ENCODE peak calls at places on chromosome 12, in six cellular contexts. X is lung, J is thoracic aorta, T is tibial artery, H is cardiac muscle cell, G is OCI-LY7. N is an unnamed sample.

GRCh38 chr12:109567967-109568366 is 5.3 kb downstream of the MMAB start:
- DNase-seq in G (no peak), T (no peak), X (no peak), H (no peak), J (no peak), N (no peak)

GRCh38 chr12:42525444-42525843 is 64.1 kb downstream of the PRICKLE1 start:
- DNase-seq in H (no peak), G (no peak), J (no peak), X (no peak), T (no peak), N (no peak)

GRCh38 chr12:129901256-129901655 is 2.6 kb downstream of the TMEM132D start:
- DNase-seq in G (no peak), J (no peak), T (no peak), X (no peak), H (no peak), N (no peak)

GRCh38 chr12:42759622-42760273 is 170.2 kb upstream of the PRICKLE1 start:
- DNase-seq in X (peak; percentile 59), T (peak; percentile 84), G (no peak), H (peak; percentile 93), J (peak; percentile 5), N (no peak)

GRCh38 chr12:78918221-78918620 is 53.6 kb downstream of the SYT1 start:
- DNase-seq in X (no peak), T (no peak), G (no peak), J (no peak), H (no peak), N (peak; percentile 76)

GRCh38 chr12:75910452-75910722 is 121.2 kb downstream of the PHLDA1 start:
- DNase-seq in G (no peak), T (no peak), X (no peak), H (no peak), J (no peak), N (no peak)

GRCh38 chr12:93762059-93762719 is 85.0 kb downstream of the CRADD start:
- DNase-seq in G (no peak), H (peak; percentile 56), X (no peak), T (no peak), J (no peak), N (no peak)

GRCh38 chr12:99495797-99496196 is 151.8 kb upstream of the GARIN6 start:
- DNase-seq in H (no peak), J (no peak), G (no peak), T (no peak), X (no peak), N (no peak)

GRCh38 chr12:94026566-94026965 is 121.8 kb upstream of the PLXNC1 start:
- DNase-seq in X (no peak), T (no peak), J (no peak), G (no peak), H (no peak), N (no peak)

GRCh38 chr12:95545731-95546490 is 5.4 kb downstream of the USP44 start:
- DNase-seq in H (no peak), J (no peak), T (no peak), X (no peak), G (no peak), N (no peak)
- H3K4me3 ChIP-seq in H (no peak overlapping the region), J (no peak overlapping the region), T (no peak overlapping the region), X (no peak overlapping the region), G (no peak overlapping the region), N (no peak overlapping the region)

GRCh38 chr12:132284071-132284492 is 45.3 kb downstream of the GALNT9 start:
- DNase-seq in T (no peak), X (no peak), G (peak; percentile 4), H (peak; percentile 54), J (no peak), N (no peak)
- TF ChIP-seq CTCF in T (no peak), X (no peak), G (peak; percentile 63), H (peak; percentile 61), J (no peak), N (peak; percentile 13)

GRCh38 chr12:96221391-96221790 is 27.2 kb downstream of the ELK3 start:
- DNase-seq in J (no peak), H (no peak), G (no peak), X (no peak), T (no peak), N (no peak)
- H3K4me1 ChIP-seq in J (peaks cover 7% of the 10 kb centered on the region), H (peaks cover 27% of the 10 kb centered on the region), G (no peaks in the 10 kb centered on the region), X (peaks cover 10% of the 10 kb centered on the region), T (peaks cover 6% of the 10 kb centered on the region), N (peaks cover 13% of the 10 kb centered on the region)

GRCh38 chr12:69022674-69023073 is 89.7 kb upstream of the CPM start:
- DNase-seq in T (no peak), G (no peak), X (no peak), H (no peak), J (no peak), N (no peak)

GRCh38 chr12:69023840-69024239 is 90.9 kb upstream of the CPM start:
- DNase-seq in G (no peak), J (no peak), H (no peak), T (no peak), X (no peak), N (no peak)

GRCh38 chr12:69024907-69025306 is 91.9 kb upstream of the CPM start:
- DNase-seq in H (no peak), X (no peak), J (no peak), G (no peak), T (no peak), N (no peak)

GRCh38 chr12:69026341-69026740 is 93.4 kb upstream of the CPM start:
- DNase-seq in T (no peak), X (no peak), H (no peak), G (no peak), J (no peak), N (no peak)

DNA sequence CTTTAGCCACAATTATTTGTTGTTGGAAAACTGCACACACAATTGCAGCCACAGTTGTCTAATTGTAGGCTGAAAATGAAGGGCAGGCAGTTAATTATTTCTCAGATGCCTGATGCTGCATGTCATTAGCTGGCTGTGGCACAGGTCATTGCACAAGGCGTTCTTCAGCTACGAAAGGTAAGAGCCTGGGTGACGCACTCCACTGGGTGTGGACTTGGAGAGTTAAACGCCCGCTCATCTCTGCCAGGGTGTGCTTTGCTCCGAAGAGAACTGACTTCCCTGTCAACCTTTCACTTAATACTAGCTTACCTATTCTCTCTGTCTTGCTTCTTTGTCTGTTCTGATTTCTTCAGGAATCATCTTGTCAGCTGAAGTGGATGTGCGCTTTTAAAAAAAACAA is 91.4 kb upstream of the CPM start:
- DNase-seq in J (no peak), T (no peak), H (no peak), X (peak; percentile 89), G (no peak), N (no peak)
- H3K4me3 ChIP-seq in J (no peak overlapping the region), T (no peak overlapping the region), H (no peak overlapping the region), X (no peak overlapping the region), G (no peak overlapping the region), N (no peak overlapping the region)

GRCh38 chr12:10363922-10364838 is 25.7 kb downstream of the KLRK1 start:
- DNase-seq in X (no peak), J (no peak), T (peak; percentile 42), G (peak; percentile 77), H (peak; percentile 55), N (no peak)
- TF ChIP-seq CTCF in X (no peak), J (no peak), T (no peak), G (no peak), H (no peak), N (no peak)

GRCh38 chr12:124542021-124542941 is 25.1 kb downstream of the NCOR2 start:
- DNase-seq in J (no peak), H (no peak), X (no peak), G (no peak), T (no peak), N (no peak)
- H3K4me1 ChIP-seq in J (peaks cover 50% of the 10 kb centered on the region), H (peaks cover 56% of the 10 kb centered on the region), X (peaks cover 54% of the 10 kb centered on the region), G (peaks cover 36% of the 10 kb centered on the region), T (peaks cover 52% of the 10 kb centered on the region), N (peaks cover 59% of the 10 kb centered on the region)

GRCh38 chr12:57219205-57219992 is 2.8 kb downstream of the NXPH4 start:
- DNase-seq in J (no peak), X (no peak), G (no peak), H (no peak), T (no peak), N (no peak)
- H3K4me3 ChIP-seq in J (no peak overlapping the region), X (no peak overlapping the region), G (no peak overlapping the region), H (no peak overlapping the region), T (no peak overlapping the region), N (no peak overlapping the region)

DNA sequence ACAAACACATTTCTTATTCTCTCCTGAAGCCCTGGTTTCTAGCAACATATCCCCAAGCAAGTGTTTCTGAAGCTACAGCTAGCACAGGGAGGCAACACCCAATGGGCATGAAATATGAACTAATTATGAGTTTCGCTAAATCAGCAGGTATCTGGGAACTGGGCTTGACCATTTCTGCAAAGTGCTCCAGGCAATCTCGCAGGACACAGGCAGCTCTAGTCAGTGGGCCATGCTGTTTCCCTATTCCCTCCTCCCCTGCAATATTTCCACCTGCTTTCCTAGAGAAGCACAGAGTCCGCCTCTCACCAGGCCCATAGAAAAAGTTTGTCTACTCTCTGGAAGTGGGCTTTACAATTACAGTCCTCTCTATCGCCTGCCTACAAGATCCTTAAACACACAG is 392.2 kb upstream of the TMPO start:
- DNase-seq in G (no peak), T (no peak), J (no peak), H (no peak), X (no peak), N (no peak)
- TF ChIP-seq CTCF in G (no peak), T (no peak), J (no peak), H (no peak), X (no peak), N (no peak)

N was measured in BE2C.